ENCODE peak calls at places on chromosomes 7 and 10, in five cellular contexts. One of them, this sample, is unnamed.

GRCh38 chr10:117441812-117442443 is 66.7 kb upstream of the PDZD8 start:
- DNase-seq in stimulated activated CD4-positive, alpha-beta T cell treated with anti-CD3 and anti-CD28 coated beads, TNF-alpha, amount 100 ng/mL, for 4 hours: no peak
- DNase-seq in A549: peak
- DNase-seq in skeletal muscle cell: peak
- DNase-seq in activated CD4-positive, CD25-positive, alpha-beta regulatory T cell: no peak
- DNase-seq in this sample: no peak

GRCh38 chr10:71090801-71091200 is 121.6 kb upstream of the UNC5B start:
- DNase-seq in A549: no peak
- DNase-seq in activated CD4-positive, CD25-positive, alpha-beta regulatory T cell: no peak
- DNase-seq in stimulated activated CD4-positive, alpha-beta T cell treated with anti-CD3 and anti-CD28 coated beads, TNF-alpha, amount 100 ng/mL, for 4 hours: no peak
- DNase-seq in skeletal muscle cell: no peak
- DNase-seq in this sample: no peak

GRCh38 chr10:33304553-33304952 is 29.9 kb downstream of the NRP1 start:
- DNase-seq in activated CD4-positive, CD25-positive, alpha-beta regulatory T cell: no peak
- DNase-seq in skeletal muscle cell: no peak
- DNase-seq in stimulated activated CD4-positive, alpha-beta T cell treated with anti-CD3 and anti-CD28 coated beads, TNF-alpha, amount 100 ng/mL, for 4 hours: no peak
- DNase-seq in A549: no peak
- DNase-seq in this sample: no peak

GRCh38 chr7:79489371-79489770 is 35.9 kb upstream of the MAGI2 start:
- DNase-seq in activated CD4-positive, CD25-positive, alpha-beta regulatory T cell: no peak
- DNase-seq in skeletal muscle cell: no peak
- DNase-seq in A549: no peak
- DNase-seq in stimulated activated CD4-positive, alpha-beta T cell treated with anti-CD3 and anti-CD28 coated beads, TNF-alpha, amount 100 ng/mL, for 4 hours: no peak
- DNase-seq in this sample: no peak

GRCh38 chr7:40077849-40078248 is 56.6 kb downstream of the MPLKIP start:
- DNase-seq in A549: no peak
- DNase-seq in stimulated activated CD4-positive, alpha-beta T cell treated with anti-CD3 and anti-CD28 coated beads, TNF-alpha, amount 100 ng/mL, for 4 hours: no peak
- DNase-seq in activated CD4-positive, CD25-positive, alpha-beta regulatory T cell: no peak
- DNase-seq in skeletal muscle cell: peak
- DNase-seq in this sample: no peak

GRCh38 chr10:48457949-48458661 is 146.8 kb downstream of the ARHGAP22 start:
- DNase-seq in activated CD4-positive, CD25-positive, alpha-beta regulatory T cell: no peak
- DNase-seq in A549: no peak
- DNase-seq in stimulated activated CD4-positive, alpha-beta T cell treated with anti-CD3 and anti-CD28 coated beads, TNF-alpha, amount 100 ng/mL, for 4 hours: no peak
- DNase-seq in skeletal muscle cell: no peak
- DNase-seq in this sample: no peak

GRCh38 chr7:17523813-17524741 is 225.6 kb downstream of the AHR start:
- DNase-seq in A549: peak
- DNase-seq in stimulated activated CD4-positive, alpha-beta T cell treated with anti-CD3 and anti-CD28 coated beads, TNF-alpha, amount 100 ng/mL, for 4 hours: no peak
- DNase-seq in skeletal muscle cell: peak
- DNase-seq in activated CD4-positive, CD25-positive, alpha-beta regulatory T cell: no peak
- DNase-seq in this sample: no peak

GRCh38 chr7:94632338-94633024 is 23.5 kb downstream of the SGCE start:
- DNase-seq in A549: peak
- DNase-seq in stimulated activated CD4-positive, alpha-beta T cell treated with anti-CD3 and anti-CD28 coated beads, TNF-alpha, amount 100 ng/mL, for 4 hours: no peak
- DNase-seq in skeletal muscle cell: peak
- DNase-seq in activated CD4-positive, CD25-positive, alpha-beta regulatory T cell: no peak
- DNase-seq in this sample: no peak

GRCh38 chr7:8373856-8374255 is 59.6 kb upstream of the NXPH1 start:
- DNase-seq in A549: no peak
- DNase-seq in stimulated activated CD4-positive, alpha-beta T cell treated with anti-CD3 and anti-CD28 coated beads, TNF-alpha, amount 100 ng/mL, for 4 hours: no peak
- DNase-seq in skeletal muscle cell: no peak
- DNase-seq in activated CD4-positive, CD25-positive, alpha-beta regulatory T cell: no peak
- DNase-seq in this sample: no peak

GRCh38 chr7:51186531-51186930 is 130.1 kb downstream of the COBL start:
- DNase-seq in stimulated activated CD4-positive, alpha-beta T cell treated with anti-CD3 and anti-CD28 coated beads, TNF-alpha, amount 100 ng/mL, for 4 hours: no peak
- DNase-seq in activated CD4-positive, CD25-positive, alpha-beta regulatory T cell: no peak
- DNase-seq in skeletal muscle cell: peak
- DNase-seq in A549: no peak
- DNase-seq in this sample: no peak

GRCh38 chr7:100745184-100745583 is 11.8 kb downstream of the ZAN start:
- DNase-seq in stimulated activated CD4-positive, alpha-beta T cell treated with anti-CD3 and anti-CD28 coated beads, TNF-alpha, amount 100 ng/mL, for 4 hours: no peak
- DNase-seq in activated CD4-positive, CD25-positive, alpha-beta regulatory T cell: no peak
- DNase-seq in A549: no peak
- DNase-seq in skeletal muscle cell: no peak
- DNase-seq in this sample: peak

GRCh38 chr10:17649836-17650235 is 5.9 kb downstream of the STAM start:
- DNase-seq in stimulated activated CD4-positive, alpha-beta T cell treated with anti-CD3 and anti-CD28 coated beads, TNF-alpha, amount 100 ng/mL, for 4 hours: no peak
- DNase-seq in activated CD4-positive, CD25-positive, alpha-beta regulatory T cell: no peak
- DNase-seq in skeletal muscle cell: no peak
- DNase-seq in A549: no peak
- DNase-seq in this sample: no peak

GRCh38 chr7:116859323-116859722 is 3.1 kb upstream of the CAPZA2 start:
- DNase-seq in skeletal muscle cell: no peak
- DNase-seq in stimulated activated CD4-positive, alpha-beta T cell treated with anti-CD3 and anti-CD28 coated beads, TNF-alpha, amount 100 ng/mL, for 4 hours: no peak
- DNase-seq in activated CD4-positive, CD25-positive, alpha-beta regulatory T cell: no peak
- DNase-seq in A549: peak
- DNase-seq in this sample: no peak

This sample was measured in dorsolateral prefrontal cortex.